ENCODE peak calls at places on chromosomes 12 and 14, in seven cellular contexts. One of them, this sample, is unnamed.

GRCh38 chr14:102317564-102318248 is 1.8 kb upstream of the ZNF839 start:
- DNase-seq in brain microvascular endothelial cell: no peak
- DNase-seq in activated CD4-positive, alpha-beta T cell treated with anti-CD3 and anti-CD28 coated beads, Interleukin-2, amount 50 U/mL, for 1 hour: no peak
- DNase-seq in NCI-H1092 treated with DMSO at 0.1 percent for 48 hours: peak
- DNase-seq in foreskin keratinocyte: peak
- DNase-seq in GM19239: no peak
- DNase-seq in NCI-H345: peak
- DNase-seq in this sample: no peak

GRCh38 chr14:69637503-69638030 is 26.2 kb downstream of the SUSD6 start:
- DNase-seq in NCI-H1092 treated with DMSO at 0.1 percent for 48 hours: no peak
- DNase-seq in foreskin keratinocyte: no peak
- DNase-seq in NCI-H345: no peak
- DNase-seq in GM19239: no peak
- DNase-seq in activated CD4-positive, alpha-beta T cell treated with anti-CD3 and anti-CD28 coated beads, Interleukin-2, amount 50 U/mL, for 1 hour: no peak
- DNase-seq in brain microvascular endothelial cell: no peak
- DNase-seq in this sample: no peak

GRCh38 chr12:19398376-19399363 is 40.6 kb upstream of the AEBP2 start:
- DNase-seq in activated CD4-positive, alpha-beta T cell treated with anti-CD3 and anti-CD28 coated beads, Interleukin-2, amount 50 U/mL, for 1 hour: no peak
- DNase-seq in brain microvascular endothelial cell: no peak
- DNase-seq in NCI-H1092 treated with DMSO at 0.1 percent for 48 hours: no peak
- DNase-seq in NCI-H345: no peak
- DNase-seq in GM19239: no peak
- DNase-seq in foreskin keratinocyte: no peak
- DNase-seq in this sample: no peak

GRCh38 chr14:37051680-37052079 is 120.7 kb downstream of the SLC25A21 start:
- DNase-seq in NCI-H1092 treated with DMSO at 0.1 percent for 48 hours: no peak
- DNase-seq in NCI-H345: no peak
- DNase-seq in brain microvascular endothelial cell: no peak
- DNase-seq in foreskin keratinocyte: no peak
- DNase-seq in activated CD4-positive, alpha-beta T cell treated with anti-CD3 and anti-CD28 coated beads, Interleukin-2, amount 50 U/mL, for 1 hour: no peak
- DNase-seq in GM19239: no peak
- DNase-seq in this sample: no peak

GRCh38 chr14:97977711-97978261 is 1180.6 kb downstream of the VRK1 start:
- DNase-seq in NCI-H1092 treated with DMSO at 0.1 percent for 48 hours: peak
- DNase-seq in activated CD4-positive, alpha-beta T cell treated with anti-CD3 and anti-CD28 coated beads, Interleukin-2, amount 50 U/mL, for 1 hour: peak
- DNase-seq in brain microvascular endothelial cell: no peak
- DNase-seq in GM19239: no peak
- DNase-seq in foreskin keratinocyte: peak
- DNase-seq in NCI-H345: peak
- DNase-seq in this sample: no peak

GRCh38 chr14:50340945-50341344 is 28.8 kb downstream of the DMAC2L start:
- DNase-seq in GM19239: no peak
- DNase-seq in NCI-H1092 treated with DMSO at 0.1 percent for 48 hours: no peak
- DNase-seq in brain microvascular endothelial cell: no peak
- DNase-seq in activated CD4-positive, alpha-beta T cell treated with anti-CD3 and anti-CD28 coated beads, Interleukin-2, amount 50 U/mL, for 1 hour: no peak
- DNase-seq in NCI-H345: no peak
- DNase-seq in foreskin keratinocyte: no peak
- DNase-seq in this sample: no peak

GRCh38 chr12:7542813-7543212 is 39.2 kb upstream of the CD163 start:
- DNase-seq in foreskin keratinocyte: no peak
- DNase-seq in brain microvascular endothelial cell: peak
- DNase-seq in GM19239: no peak
- DNase-seq in activated CD4-positive, alpha-beta T cell treated with anti-CD3 and anti-CD28 coated beads, Interleukin-2, amount 50 U/mL, for 1 hour: no peak
- DNase-seq in NCI-H345: no peak
- DNase-seq in NCI-H1092 treated with DMSO at 0.1 percent for 48 hours: no peak
- DNase-seq in this sample: no peak

GRCh38 chr14:103194256-103195045 is 71.2 kb downstream of the TNFAIP2 start:
- DNase-seq in foreskin keratinocyte: peak
- DNase-seq in activated CD4-positive, alpha-beta T cell treated with anti-CD3 and anti-CD28 coated beads, Interleukin-2, amount 50 U/mL, for 1 hour: no peak
- DNase-seq in brain microvascular endothelial cell: no peak
- DNase-seq in NCI-H1092 treated with DMSO at 0.1 percent for 48 hours: no peak
- DNase-seq in GM19239: no peak
- DNase-seq in NCI-H345: no peak
- DNase-seq in this sample: no peak

GRCh38 chr12:88309546-88309945 is 167.4 kb downstream of the TMTC3 start:
- DNase-seq in NCI-H1092 treated with DMSO at 0.1 percent for 48 hours: no peak
- DNase-seq in GM19239: no peak
- DNase-seq in brain microvascular endothelial cell: peak
- DNase-seq in NCI-H345: no peak
- DNase-seq in foreskin keratinocyte: peak
- DNase-seq in activated CD4-positive, alpha-beta T cell treated with anti-CD3 and anti-CD28 coated beads, Interleukin-2, amount 50 U/mL, for 1 hour: no peak
- DNase-seq in this sample: no peak

GRCh38 chr14:26835949-26836570 is 238.2 kb upstream of the NOVA1 start:
- DNase-seq in foreskin keratinocyte: no peak
- DNase-seq in brain microvascular endothelial cell: no peak
- DNase-seq in GM19239: no peak
- DNase-seq in NCI-H1092 treated with DMSO at 0.1 percent for 48 hours: no peak
- DNase-seq in activated CD4-positive, alpha-beta T cell treated with anti-CD3 and anti-CD28 coated beads, Interleukin-2, amount 50 U/mL, for 1 hour: no peak
- DNase-seq in NCI-H345: no peak
- DNase-seq in this sample: no peak

GRCh38 chr12:116599285-116600122 is 40.3 kb downstream of the MAP1LC3B2 start:
- DNase-seq in NCI-H345: peak
- DNase-seq in activated CD4-positive, alpha-beta T cell treated with anti-CD3 and anti-CD28 coated beads, Interleukin-2, amount 50 U/mL, for 1 hour: peak
- DNase-seq in NCI-H1092 treated with DMSO at 0.1 percent for 48 hours: peak
- DNase-seq in brain microvascular endothelial cell: peak
- DNase-seq in foreskin keratinocyte: no peak
- DNase-seq in GM19239: peak
- DNase-seq in this sample: peak

GRCh38 chr12:95857151-95857550 is 1.6 kb upstream of the SNRPF start:
- DNase-seq in GM19239: no peak
- DNase-seq in NCI-H345: no peak
- DNase-seq in brain microvascular endothelial cell: no peak
- DNase-seq in activated CD4-positive, alpha-beta T cell treated with anti-CD3 and anti-CD28 coated beads, Interleukin-2, amount 50 U/mL, for 1 hour: no peak
- DNase-seq in foreskin keratinocyte: no peak
- DNase-seq in NCI-H1092 treated with DMSO at 0.1 percent for 48 hours: no peak
- DNase-seq in this sample: no peak

GRCh38 chr14:68172216-68172615 is 352.6 kb downstream of the RAD51B start:
- DNase-seq in brain microvascular endothelial cell: no peak
- DNase-seq in NCI-H345: no peak
- DNase-seq in activated CD4-positive, alpha-beta T cell treated with anti-CD3 and anti-CD28 coated beads, Interleukin-2, amount 50 U/mL, for 1 hour: no peak
- DNase-seq in foreskin keratinocyte: no peak
- DNase-seq in NCI-H1092 treated with DMSO at 0.1 percent for 48 hours: no peak
- DNase-seq in GM19239: no peak
- DNase-seq in this sample: no peak

GRCh38 chr14:26389646-26390508 is 208.0 kb downstream of the NOVA1 start:
- DNase-seq in foreskin keratinocyte: peak
- DNase-seq in activated CD4-positive, alpha-beta T cell treated with anti-CD3 and anti-CD28 coated beads, Interleukin-2, amount 50 U/mL, for 1 hour: no peak
- DNase-seq in NCI-H1092 treated with DMSO at 0.1 percent for 48 hours: no peak
- DNase-seq in GM19239: no peak
- DNase-seq in brain microvascular endothelial cell: no peak
- DNase-seq in NCI-H345: no peak
- DNase-seq in this sample: no peak

This sample was measured in GM12878.